ENCODE peak calls at places on chromosomes 3 and 15, in six cellular contexts. One of them, this sample, is unnamed.

GRCh38 chr15:98035577-98036010 is 75.1 kb downstream of the ARRDC4 start:
- DNase-seq in stimulated activated CD8-positive, alpha-beta memory T cell treated with anti-CD3 and anti-CD28 coated beads, Interleukin-4, amount 100 ng/mL, for 1 hour: no peak
- DNase-seq in HT1080: no peak
- DNase-seq in A549: no peak
- DNase-seq in SW 1271: no peak
- DNase-seq in cardiac fibroblast: no peak
- DNase-seq in this sample: no peak

GRCh38 chr3:31696009-31696297 is 163.2 kb downstream of the STT3B start:
- DNase-seq in SW 1271: no peak
- DNase-seq in cardiac fibroblast: no peak
- DNase-seq in HT1080: no peak
- DNase-seq in A549: no peak
- DNase-seq in stimulated activated CD8-positive, alpha-beta memory T cell treated with anti-CD3 and anti-CD28 coated beads, Interleukin-4, amount 100 ng/mL, for 1 hour: no peak
- DNase-seq in this sample: no peak

GRCh38 chr15:39125904-39126303 is 455.0 kb upstream of the THBS1 start:
- DNase-seq in HT1080: peak
- DNase-seq in SW 1271: peak
- DNase-seq in stimulated activated CD8-positive, alpha-beta memory T cell treated with anti-CD3 and anti-CD28 coated beads, Interleukin-4, amount 100 ng/mL, for 1 hour: no peak
- DNase-seq in A549: peak
- DNase-seq in cardiac fibroblast: peak
- DNase-seq in this sample: peak

GRCh38 chr15:35514759-35515158 is 31.2 kb downstream of the DPH6 start:
- DNase-seq in SW 1271: no peak
- DNase-seq in A549: no peak
- DNase-seq in stimulated activated CD8-positive, alpha-beta memory T cell treated with anti-CD3 and anti-CD28 coated beads, Interleukin-4, amount 100 ng/mL, for 1 hour: no peak
- DNase-seq in cardiac fibroblast: peak
- DNase-seq in HT1080: no peak
- DNase-seq in this sample: no peak

GRCh38 chr15:35986072-35986666 is 440.2 kb upstream of the DPH6 start:
- DNase-seq in HT1080: no peak
- DNase-seq in stimulated activated CD8-positive, alpha-beta memory T cell treated with anti-CD3 and anti-CD28 coated beads, Interleukin-4, amount 100 ng/mL, for 1 hour: no peak
- DNase-seq in A549: no peak
- DNase-seq in cardiac fibroblast: peak
- DNase-seq in SW 1271: no peak
- DNase-seq in this sample: no peak

GRCh38 chr3:136196064-136196400 is at the start of gene MSL2:
- DNase-seq in cardiac fibroblast: no peak
- DNase-seq in HT1080: no peak
- DNase-seq in stimulated activated CD8-positive, alpha-beta memory T cell treated with anti-CD3 and anti-CD28 coated beads, Interleukin-4, amount 100 ng/mL, for 1 hour: no peak
- DNase-seq in A549: no peak
- DNase-seq in SW 1271: no peak
- DNase-seq in this sample: no peak

GRCh38 chr3:178083906-178084823 is 452.1 kb upstream of the KCNMB2 start:
- DNase-seq in A549: peak
- DNase-seq in HT1080: no peak
- DNase-seq in SW 1271: no peak
- DNase-seq in cardiac fibroblast: peak
- DNase-seq in stimulated activated CD8-positive, alpha-beta memory T cell treated with anti-CD3 and anti-CD28 coated beads, Interleukin-4, amount 100 ng/mL, for 1 hour: no peak
- DNase-seq in this sample: peak

GRCh38 chr3:99915911-99916310 is 98.2 kb downstream of the CMSS1 start:
- DNase-seq in stimulated activated CD8-positive, alpha-beta memory T cell treated with anti-CD3 and anti-CD28 coated beads, Interleukin-4, amount 100 ng/mL, for 1 hour: no peak
- DNase-seq in A549: no peak
- DNase-seq in SW 1271: no peak
- DNase-seq in cardiac fibroblast: no peak
- DNase-seq in HT1080: no peak
- DNase-seq in this sample: no peak

GRCh38 chr15:98807262-98807661 is 158.9 kb downstream of the IGF1R start:
- DNase-seq in HT1080: no peak
- DNase-seq in SW 1271: no peak
- DNase-seq in A549: no peak
- DNase-seq in cardiac fibroblast: peak
- DNase-seq in stimulated activated CD8-positive, alpha-beta memory T cell treated with anti-CD3 and anti-CD28 coated beads, Interleukin-4, amount 100 ng/mL, for 1 hour: no peak
- DNase-seq in this sample: no peak

GRCh38 chr3:29906906-29907305 is 626.0 kb downstream of the RBMS3 start:
- DNase-seq in HT1080: no peak
- DNase-seq in SW 1271: no peak
- DNase-seq in A549: no peak
- DNase-seq in stimulated activated CD8-positive, alpha-beta memory T cell treated with anti-CD3 and anti-CD28 coated beads, Interleukin-4, amount 100 ng/mL, for 1 hour: no peak
- DNase-seq in cardiac fibroblast: no peak
- DNase-seq in this sample: no peak

GRCh38 chr15:95016511-95017219 is 785.3 kb downstream of the MCTP2 start:
- DNase-seq in A549: no peak
- DNase-seq in cardiac fibroblast: peak
- DNase-seq in SW 1271: no peak
- DNase-seq in HT1080: no peak
- DNase-seq in stimulated activated CD8-positive, alpha-beta memory T cell treated with anti-CD3 and anti-CD28 coated beads, Interleukin-4, amount 100 ng/mL, for 1 hour: no peak
- DNase-seq in this sample: no peak

GRCh38 chr3:42683875-42684593 is 1.3 kb upstream of the KLHL40 start:
- DNase-seq in A549: peak
- DNase-seq in cardiac fibroblast: peak
- DNase-seq in HT1080: peak
- DNase-seq in SW 1271: peak
- DNase-seq in stimulated activated CD8-positive, alpha-beta memory T cell treated with anti-CD3 and anti-CD28 coated beads, Interleukin-4, amount 100 ng/mL, for 1 hour: no peak
- DNase-seq in this sample: peak

GRCh38 chr3:194814878-194815357 is 129.2 kb downstream of the FAM43A start:
- DNase-seq in SW 1271: no peak
- DNase-seq in stimulated activated CD8-positive, alpha-beta memory T cell treated with anti-CD3 and anti-CD28 coated beads, Interleukin-4, amount 100 ng/mL, for 1 hour: no peak
- DNase-seq in cardiac fibroblast: peak
- DNase-seq in A549: no peak
- DNase-seq in HT1080: peak
- DNase-seq in this sample: no peak

GRCh38 chr3:54527953-54528352 is 399.9 kb downstream of the LRTM1 start:
- DNase-seq in stimulated activated CD8-positive, alpha-beta memory T cell treated with anti-CD3 and anti-CD28 coated beads, Interleukin-4, amount 100 ng/mL, for 1 hour: no peak
- DNase-seq in SW 1271: no peak
- DNase-seq in A549: no peak
- DNase-seq in HT1080: no peak
- DNase-seq in cardiac fibroblast: no peak
- DNase-seq in this sample: no peak

GRCh38 chr3:52614689-52615088 is 71.0 kb downstream of the PBRM1 start:
- DNase-seq in A549: no peak
- DNase-seq in SW 1271: no peak
- DNase-seq in stimulated activated CD8-positive, alpha-beta memory T cell treated with anti-CD3 and anti-CD28 coated beads, Interleukin-4, amount 100 ng/mL, for 1 hour: no peak
- DNase-seq in HT1080: peak
- DNase-seq in cardiac fibroblast: peak
- DNase-seq in this sample: no peak

GRCh38 chr3:23600178-23600577 is 205.6 kb upstream of the UBE2E1 start:
- DNase-seq in HT1080: peak
- DNase-seq in stimulated activated CD8-positive, alpha-beta memory T cell treated with anti-CD3 and anti-CD28 coated beads, Interleukin-4, amount 100 ng/mL, for 1 hour: no peak
- DNase-seq in A549: peak
- DNase-seq in SW 1271: peak
- DNase-seq in cardiac fibroblast: peak
- DNase-seq in this sample: no peak

GRCh38 chr15:50128266-50128665 is 9.2 kb upstream of the ATP8B4 start:
- DNase-seq in HT1080: no peak
- DNase-seq in SW 1271: no peak
- DNase-seq in cardiac fibroblast: no peak
- DNase-seq in A549: peak
- DNase-seq in stimulated activated CD8-positive, alpha-beta memory T cell treated with anti-CD3 and anti-CD28 coated beads, Interleukin-4, amount 100 ng/mL, for 1 hour: no peak
- DNase-seq in this sample: peak

GRCh38 chr3:45055032-45055410 is 28.9 kb downstream of the CLEC3B start:
- DNase-seq in A549: no peak
- DNase-seq in SW 1271: no peak
- DNase-seq in stimulated activated CD8-positive, alpha-beta memory T cell treated with anti-CD3 and anti-CD28 coated beads, Interleukin-4, amount 100 ng/mL, for 1 hour: no peak
- DNase-seq in cardiac fibroblast: peak
- DNase-seq in HT1080: peak
- DNase-seq in this sample: no peak

GRCh38 chr15:87500240-87500639 is 756.3 kb downstream of the NTRK3 start:
- DNase-seq in SW 1271: no peak
- DNase-seq in cardiac fibroblast: no peak
- DNase-seq in A549: no peak
- DNase-seq in HT1080: no peak
- DNase-seq in stimulated activated CD8-positive, alpha-beta memory T cell treated with anti-CD3 and anti-CD28 coated beads, Interleukin-4, amount 100 ng/mL, for 1 hour: no peak
- DNase-seq in this sample: peak